ENCODE peak calls at places on chromosomes 1 and 21, in five cellular contexts. W, A, I, T and H are unnamed samples.

GRCh38 chr1:39672551-39672947 is 642 bp upstream of the NT5C1A start:
- DNase-seq in A (no peak), T (no peak), W (no peak), I (no peak), H (no peak)

GRCh38 chr1:232837085-232837484 is 31.9 kb downstream of the MAP10 start:
- DNase-seq in A (no peak), T (peak; percentile 36), W (no peak), I (no peak), H (no peak)

GRCh38 chr1:56322211-56322610 is 257.2 kb downstream of the PLPP3 start:
- DNase-seq in A (no peak), T (peak; percentile 4), I (no peak), W (no peak), H (no peak)

GRCh38 chr1:151187205-151187604 is 2.8 kb downstream of the VPS72 start:
- DNase-seq in A (no peak), I (no peak), T (no peak), W (no peak), H (no peak)

GRCh38 chr1:87421809-87422208 is 93.1 kb downstream of the LMO4 start:
- DNase-seq in I (no peak), W (no peak), T (no peak), A (no peak), H (no peak)

GRCh38 chr1:60133848-60134247 is 60.3 kb upstream of the C1orf87 start:
- DNase-seq in T (peak; percentile 91), I (no peak), A (no peak), W (no peak), H (peak; percentile 50)

GRCh38 chr1:110034040-110034450 is 379 bp upstream of the STRIP1 start:
- DNase-seq in T (no peak), W (no peak), I (no peak), A (no peak), H (no peak)

GRCh38 chr1:72485786-72486185 is 203.4 kb upstream of the NEGR1 start:
- DNase-seq in T (peak; percentile 0), W (no peak), I (no peak), A (no peak), H (peak; percentile 8)

GRCh38 chr1:229258031-229258850 is 12.7 kb upstream of the RAB4A start:
- DNase-seq in T (peak; percentile 42), I (peak; percentile 61), W (peak; percentile 71), A (peak; percentile 61), H (peak; percentile 82)

GRCh38 chr1:186498071-186498470 is 37.2 kb upstream of the PDC start:
- DNase-seq in A (no peak), T (no peak), W (no peak), I (no peak), H (no peak)

GRCh38 chr1:64490204-64490818 is 20.4 kb downstream of the CACHD1 start:
- DNase-seq in A (no peak), W (no peak), T (no peak), I (no peak), H (no peak)

GRCh38 chr21:44072111-44072510 is 35.1 kb upstream of the PWP2 start:
- DNase-seq in I (no peak), T (no peak), W (no peak), A (no peak), H (no peak)

GRCh38 chr1:9724706-9725476 is 73.4 kb downstream of the PIK3CD start:
- DNase-seq in I (peak; percentile 75), A (no peak), T (peak; percentile 30), W (no peak), H (peak; percentile 62)

GRCh38 chr1:225766967-225767413 is 10.6 kb upstream of the SRP9 start:
- DNase-seq in A (no peak), I (peak; percentile 77), W (no peak), T (peak; percentile 97), H (peak; percentile 97)

GRCh38 chr1:223784541-223784940 is 61.2 kb downstream of the TP53BP2 start:
- DNase-seq in T (no peak), W (no peak), A (no peak), I (no peak), H (no peak)

DNA sequence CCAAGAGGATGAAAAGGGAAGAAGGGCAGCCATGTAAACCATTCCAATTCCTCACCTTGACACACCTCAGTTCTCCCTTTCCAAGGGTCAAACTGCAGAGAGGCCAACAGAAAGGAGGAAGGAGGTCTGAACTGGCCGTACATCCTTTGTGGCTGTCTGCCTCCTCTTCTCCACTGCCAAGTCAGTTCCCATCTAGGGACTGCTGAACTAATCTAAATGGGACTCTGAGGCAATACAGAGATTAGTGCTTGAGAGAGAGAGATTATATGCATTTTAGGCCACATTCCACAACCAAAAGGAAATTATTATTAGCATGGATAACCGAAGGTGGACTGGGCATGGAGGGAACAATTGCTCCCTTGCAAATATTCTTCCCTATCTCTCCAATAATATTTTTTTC is 2.7 kb downstream of the ARHGEF11 start:
- DNase-seq in T (no peak), W (no peak), I (no peak), A (no peak), H (peak; percentile 34)
- H3K4me3 ChIP-seq in T (no peak overlapping the region), W (no peak overlapping the region), I (peak overlapping the region; percentile 24), A (no peak overlapping the region), H (peak overlapping the region; percentile 87)

GRCh38 chr1:213231795-213232231 is 180.8 kb downstream of the RPS6KC1 start:
- DNase-seq in W (peak; percentile 20), I (no peak), A (no peak), T (peak; percentile 10), H (no peak)
- H3K4me3 ChIP-seq in W (no peak overlapping the region), I (no peak overlapping the region), A (no peak overlapping the region), T (no peak overlapping the region), H (no peak overlapping the region)

DNA sequence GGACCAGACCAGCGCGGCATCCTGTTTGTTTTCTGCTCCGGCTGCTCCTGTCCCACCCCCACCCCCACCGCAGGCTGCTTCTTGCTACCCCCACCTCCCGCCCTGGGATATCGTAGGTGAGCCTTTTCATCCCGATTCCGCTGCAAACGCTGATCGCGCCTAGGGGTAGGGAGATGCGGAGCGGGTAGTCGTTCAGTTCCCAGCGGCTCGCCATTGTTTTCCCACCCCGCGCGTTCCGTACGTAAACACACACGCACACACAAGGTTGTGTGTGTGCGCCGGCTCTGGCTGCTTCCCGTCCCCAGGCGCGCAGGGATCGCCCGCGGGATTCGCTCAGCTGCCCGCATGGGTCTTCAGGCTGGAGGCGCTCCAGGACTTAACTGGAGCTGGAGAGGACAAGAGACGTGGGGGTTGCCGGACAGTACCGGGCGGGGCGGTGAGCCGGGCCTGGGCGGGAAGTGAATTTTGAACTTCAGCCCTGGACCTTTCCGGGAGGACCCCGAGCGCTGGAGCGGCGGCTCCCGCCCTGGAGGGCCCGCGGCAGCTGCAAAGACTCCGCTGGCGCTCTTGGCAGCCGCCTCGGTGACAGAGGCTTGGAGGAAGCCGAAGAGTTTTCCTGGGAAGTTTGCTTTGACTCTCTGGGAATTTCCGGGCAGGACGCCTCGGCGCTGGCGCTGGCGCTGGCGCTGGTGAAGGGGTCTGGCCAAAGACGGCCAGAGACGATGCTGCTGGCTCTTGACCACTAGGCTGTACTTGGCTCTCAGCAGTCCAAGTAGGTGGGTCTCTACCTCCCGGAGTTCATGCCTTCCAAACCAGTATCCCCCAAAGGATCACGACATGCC is 1.6 kb downstream of the SOX13 start:
- DNase-seq in A (no peak), W (peak; percentile 54), T (peak; percentile 68), I (peak; percentile 77), H (peak; percentile 86)
- H3K4me3 ChIP-seq in A (peak overlapping the region; percentile 96), W (peak overlapping the region; percentile 97), T (peak overlapping the region; percentile 46), I (peak overlapping the region; percentile 70), H (peak overlapping the region; percentile 70)

DNA sequence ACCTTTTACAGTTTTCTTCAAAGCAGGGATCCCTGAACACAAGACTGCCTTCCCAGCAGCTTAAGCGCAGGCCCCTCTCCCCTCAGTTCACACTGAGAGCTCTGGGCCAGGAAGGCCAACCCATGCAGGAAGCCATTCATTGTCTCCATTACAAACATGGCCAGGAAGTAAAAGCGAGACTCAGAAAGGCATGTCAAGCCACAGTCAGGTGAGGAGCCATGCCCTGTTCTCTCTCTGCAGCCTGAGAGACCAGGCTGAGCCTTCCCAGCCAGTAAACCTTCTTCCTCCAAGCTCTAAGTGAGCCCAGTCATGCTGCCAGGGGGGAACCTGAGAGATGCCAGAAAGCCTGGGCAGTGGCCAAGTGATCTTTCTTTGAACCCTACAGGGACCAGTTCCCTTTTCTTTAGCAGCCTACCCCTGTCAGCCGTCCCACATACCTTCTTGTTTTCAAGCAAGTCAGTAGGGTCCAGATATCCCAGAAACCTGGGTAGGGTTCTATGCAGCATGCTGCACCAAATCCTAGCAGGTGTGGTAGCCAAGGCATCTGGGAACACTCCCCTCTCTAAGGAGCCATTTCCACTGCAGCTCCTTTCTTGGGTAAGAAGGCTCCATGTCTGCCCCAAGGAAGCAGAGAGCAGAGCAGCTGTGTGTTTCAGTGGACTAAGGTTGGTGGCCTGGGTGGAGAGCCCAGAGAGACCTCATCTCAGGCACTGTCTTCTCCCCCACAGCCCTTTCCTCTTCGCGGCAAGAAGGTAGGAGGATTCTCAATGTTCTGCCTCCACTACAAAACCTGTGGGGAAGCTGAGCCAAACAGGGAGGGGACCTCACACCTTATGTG is 974 bp downstream of the TRAF3IP3 start:
- DNase-seq in T (no peak), A (no peak), W (no peak), I (peak; percentile 68), H (no peak)
- H3K4me3 ChIP-seq in T (no peak overlapping the region), A (no peak overlapping the region), W (no peak overlapping the region), I (no peak overlapping the region), H (no peak overlapping the region)